ENCODE peak calls at places on chromosomes 5 and 9, in four cellular contexts. V is psoas muscle; O is lower lobe of right lung; W is CD4-positive, alpha-beta T cell. A is an unnamed sample. For H3K27me3, the result is how much of the 10 kb centered on the place peaks cover.

GRCh38 chr9:123364241-123364824 is 8.3 kb downstream of the CRB2 start:
- DNase-seq in W (no peak), O (no peak), V (no peak), A (peak)

GRCh38 chr9:88978034-88978433 is 13.2 kb upstream of the S1PR3 start:
- DNase-seq in O (no peak), V (no peak), W (no peak), A (no peak)

GRCh38 chr9:38066167-38066906 is 2.7 kb downstream of the SHB start:
- DNase-seq in O (no peak), V (no peak), W (no peak), A (no peak)

GRCh38 chr5:101687630-101688029 is 608.5 kb downstream of the SLCO4C1 start:
- DNase-seq in W (no peak), O (no peak), V (no peak), A (no peak)

GRCh38 chr9:135744333-135745070 is 42.5 kb downstream of the KCNT1 start:
- DNase-seq in V (no peak), O (no peak), W (no peak), A (no peak)

GRCh38 chr9:133701321-133701980 is 36.7 kb downstream of the SARDH start:
- DNase-seq in O (peak), V (no peak), W (peak), A (peak)

GRCh38 chr5:100900142-100900795 is 2.8 kb downstream of the ST8SIA4 start:
- DNase-seq in W (peak), V (peak), O (peak), A (peak)

GRCh38 chr5:33411498-33411897 is 29.3 kb upstream of the TARS1 start:
- DNase-seq in O (no peak), W (no peak), V (no peak), A (no peak)

GRCh38 chr5:93017854-93018253 is 563.2 kb downstream of the NR2F1-AS1 start:
- DNase-seq in W (no peak), O (no peak), V (no peak), A (no peak)

DNA sequence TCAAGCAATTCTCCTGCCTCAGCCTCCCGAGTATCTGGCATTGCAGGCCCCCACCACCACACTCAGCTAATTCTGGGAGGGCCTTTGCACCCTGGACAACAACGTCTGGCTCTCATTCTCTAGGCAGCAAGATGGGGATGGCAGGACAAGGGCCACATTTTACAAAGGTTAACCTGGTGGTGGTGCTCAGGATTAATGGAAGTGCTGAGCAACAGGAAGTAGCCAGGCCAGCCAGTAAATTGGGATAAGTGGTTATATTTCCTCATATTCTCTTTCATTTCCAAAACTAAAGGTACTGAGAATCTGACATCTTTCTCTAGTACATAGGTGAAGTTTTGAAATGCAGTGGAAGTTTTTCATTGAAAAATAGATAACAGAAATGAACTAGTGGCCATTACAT is 24.7 kb upstream of the ASPN start:
- DNase-seq in W (no peak), O (no peak), V (no peak), A (no peak)
- H3K27ac ChIP-seq in W (no peak), O (peak), V (no peak), A (no peak)

GRCh38 chr9:90871327-90871935 is 69.8 kb downstream of the SYK start:
- DNase-seq in W (no peak), O (no peak), V (no peak), A (no peak)
- TF ChIP-seq CTCF in W (peak), O (no peak), V (no peak), A (no peak)

GRCh38 chr9:14352549-14352948 is 38.6 kb upstream of the NFIB start:
- DNase-seq in O (no peak), W (no peak), V (no peak), A (no peak)

GRCh38 chr9:14349141-14349817 is 35.3 kb upstream of the NFIB start:
- DNase-seq in V (no peak), W (no peak), O (no peak), A (no peak)

GRCh38 chr9:14349818-14350333 is 35.9 kb upstream of the NFIB start:
- DNase-seq in O (no peak), W (no peak), V (no peak), A (no peak)

GRCh38 chr9:14351206-14351605 is 37.3 kb upstream of the NFIB start:
- DNase-seq in W (no peak), O (no peak), V (peak), A (no peak)

GRCh38 chr9:14350766-14351165 is 36.8 kb upstream of the NFIB start:
- DNase-seq in W (no peak), O (no peak), V (no peak), A (no peak)
- H3K27me3 ChIP-seq in W (half or more), O (half or more), V (under half), A (under half)

GRCh38 chr9:129571298-129572051 is 49.4 kb downstream of the C9orf50 start:
- DNase-seq in V (no peak), W (no peak), O (no peak), A (no peak)
- H3K27ac ChIP-seq in V (peak), W (no peak), O (no peak), A (peak)